ENCODE peak calls at places on chromosome 9, in nine cellular contexts. J is GM10248; Z is fibroblast of the conjunctiva; W is omental fat pad; B is heart left ventricle; R is effector memory CD8-positive, alpha-beta T cell; N is ACHN; Y is ELR; G is stimulated activated CD4-positive, alpha-beta T cell treated with anti-CD3 and anti-CD28 coated beads, Interleukin-2, amount 100 ng/mL, for 24 hours. D is an unnamed sample.

GRCh38 chr9:136903041-136903554 is 16.8 kb downstream of the TRAF2 start:
- DNase-seq in J (no peak), Z (no peak), W (no peak), B (peak), R (peak), N (no peak), Y (no peak), G (no peak), D (no peak)

GRCh38 chr9:129270205-129270604 is 92.1 kb upstream of the IER5L start:
- DNase-seq in J (peak), Z (no peak), W (no peak), B (no peak), R (peak), N (no peak), Y (no peak), G (peak), D (no peak)

GRCh38 chr9:76526026-76526425 is 67.0 kb downstream of the GCNT1 start:
- DNase-seq in J (no peak), Z (no peak), W (no peak), B (no peak), R (no peak), N (no peak), Y (no peak), G (no peak), D (no peak)

GRCh38 chr9:6834306-6834705 is 76.5 kb downstream of the KDM4C start:
- DNase-seq in J (no peak), Z (no peak), W (no peak), B (no peak), R (no peak), N (no peak), Y (no peak), G (no peak), D (no peak)

GRCh38 chr9:3008091-3008490 is 164.2 kb upstream of the PUM3 start:
- DNase-seq in J (no peak), Z (no peak), W (no peak), B (no peak), R (no peak), N (no peak), Y (peak), G (no peak), D (no peak)

GRCh38 chr9:127587966-127588365 is 24.1 kb upstream of the STXBP1 start:
- DNase-seq in J (no peak), Z (no peak), W (no peak), B (no peak), R (no peak), N (no peak), Y (no peak), G (no peak), D (no peak)

GRCh38 chr9:81456431-81456970 is 232.8 kb downstream of the TLE1 start:
- DNase-seq in J (no peak), Z (no peak), W (no peak), B (no peak), R (no peak), N (no peak), Y (peak), G (no peak), D (no peak)

GRCh38 chr9:129143461-129143927 is 32.3 kb downstream of the PTPA start:
- DNase-seq in J (no peak), Z (no peak), W (no peak), B (peak), R (no peak), N (no peak), Y (peak), G (no peak), D (no peak)

GRCh38 chr9:127714916-127715442 is 484 bp downstream of the PTRH1 start:
- DNase-seq in J (no peak), Z (no peak), W (no peak), B (no peak), R (no peak), N (peak), Y (peak), G (no peak), D (peak)

GRCh38 chr9:130692365-130692764 is 1.2 kb upstream of the EXOSC2 start:
- DNase-seq in J (no peak), Z (no peak), W (no peak), B (no peak), R (no peak), N (no peak), Y (peak), G (peak), D (peak)

GRCh38 chr9:130483281-130483949 is 38.7 kb downstream of the ASS1 start:
- DNase-seq in J (no peak), Z (no peak), W (no peak), B (no peak), R (no peak), N (no peak), Y (no peak), G (no peak), D (no peak)

GRCh38 chr9:20356392-20357206 is 265.7 kb downstream of the MLLT3 start:
- DNase-seq in J (peak), Z (peak), W (no peak), B (peak), R (no peak), N (no peak), Y (peak), G (peak), D (peak)

GRCh38 chr9:105375323-105375722 is 72.5 kb upstream of the FSD1L start:
- DNase-seq in J (no peak), Z (no peak), W (no peak), B (no peak), R (no peak), N (no peak), Y (no peak), G (no peak), D (no peak)

GRCh38 chr9:129567842-129568559 is 52.9 kb downstream of the C9orf50 start:
- DNase-seq in J (no peak), Z (no peak), W (no peak), B (peak), R (no peak), N (peak), Y (peak), G (no peak), D (peak)

GRCh38 chr9:19286634-19287188 is 56.2 kb downstream of the DENND4C start:
- DNase-seq in J (no peak), Z (peak), W (no peak), B (no peak), R (no peak), N (no peak), Y (no peak), G (no peak), D (no peak)

D was measured in neural progenitor cell.